ENCODE peak calls at places on chromosomes 4 and X, in six cellular contexts. A is heart left ventricle, L is OCI-LY7, D is WERI-Rb-1, O is body of pancreas, T is tibial artery. W is an unnamed sample. For H3K36me3, the result is how much of the 10 kb centered on the place peaks cover.

GRCh38 chrX:133297284-133297683 is 79.1 kb upstream of the TFDP3 start:
- DNase-seq in D (no peak), L (no peak), O (no peak), A (no peak), T (no peak), W (no peak)

GRCh38 chr4:48651869-48652447 is 128.1 kb downstream of the FRYL start:
- DNase-seq in O (no peak), L (no peak), T (no peak), D (no peak), A (no peak), W (no peak)

GRCh38 chrX:11401966-11402365 is 108.8 kb downstream of the AMELX start:
- DNase-seq in T (no peak), A (no peak), D (no peak), L (no peak), O (no peak), W (no peak)

GRCh38 chr4:40189997-40190396 is 6.8 kb upstream of the RHOH start:
- DNase-seq in O (peak), T (no peak), D (no peak), A (no peak), L (no peak), W (no peak)

GRCh38 chrX:150364347-150365050 is 1.4 kb downstream of the MAMLD1 start:
- DNase-seq in D (peak), L (no peak), T (no peak), A (no peak), O (peak), W (peak)

GRCh38 chrX:110847334-110847733 is 51.7 kb upstream of the CHRDL1 start:
- DNase-seq in L (peak), T (no peak), D (peak), O (peak), A (no peak), W (no peak)

GRCh38 chrX:9207142-9207541 is 173.2 kb upstream of the FAM9B start:
- DNase-seq in D (no peak), O (no peak), T (no peak), A (no peak), L (no peak), W (no peak)

GRCh38 chrX:124028177-124028576 is 66.7 kb downstream of the STAG2 start:
- DNase-seq in D (no peak), A (no peak), O (no peak), T (no peak), L (no peak), W (no peak)

GRCh38 chrX:101619336-101619735 is 1.5 kb upstream of the ARMCX6 start:
- DNase-seq in L (peak), O (no peak), T (no peak), A (no peak), D (peak), W (no peak)

GRCh38 chr4:140137654-140138053 is 16.3 kb downstream of the MAML3 start:
- DNase-seq in T (no peak), A (no peak), D (no peak), L (no peak), O (no peak), W (no peak)

GRCh38 chr4:158462611-158463010 is 59.1 kb upstream of the RXFP1 start:
- DNase-seq in A (no peak), O (no peak), D (no peak), L (no peak), T (no peak), W (no peak)

GRCh38 chr4:185071412-185071811 is 53.1 kb downstream of the HELT start:
- DNase-seq in O (peak), D (peak), A (no peak), T (no peak), L (no peak), W (no peak)

GRCh38 chr4:158541506-158541905 is 19.8 kb downstream of the RXFP1 start:
- DNase-seq in T (no peak), A (no peak), O (no peak), D (no peak), L (no peak), W (no peak)

GRCh38 chr4:161336016-161336415 is 827.8 kb downstream of the FSTL5 start:
- DNase-seq in L (no peak), T (no peak), D (no peak), O (no peak), A (no peak), W (no peak)

GRCh38 chr4:137226900-137227299 is 305.4 kb downstream of the PCDH18 start:
- DNase-seq in T (no peak), O (no peak), D (peak), L (no peak), A (no peak), W (no peak)

GRCh38 chrX:531611-531936 is 99.0 kb upstream of the SHOX start:
- DNase-seq in A (no peak), D (no peak), L (no peak), T (no peak), O (no peak), W (no peak)

GRCh38 chrX:2383735-2384134 is 117.0 kb downstream of the DHRSX start:
- DNase-seq in O (no peak), D (no peak), A (no peak), T (no peak), L (no peak), W (no peak)

GRCh38 chr4:15832523-15833451 is 54.7 kb downstream of the CD38 start:
- DNase-seq in D (no peak), O (no peak), L (no peak), A (no peak), T (no peak), W (no peak)

GRCh38 chrX:50471390-50471789 is 765 bp upstream of the DGKK start:
- DNase-seq in L (no peak), D (no peak), T (no peak), O (no peak), A (no peak), W (no peak)

GRCh38 chrX:13085533-13085932 is 41.1 kb upstream of the FAM9C start:
- DNase-seq in T (no peak), O (no peak), L (peak), A (no peak), D (no peak), W (no peak)

GRCh38 chr4:53644607-53645006 is 53.3 kb upstream of the LNX1 start:
- DNase-seq in T (no peak), L (no peak), D (no peak), O (peak), A (no peak), W (no peak)

GRCh38 chrX:20547649-20548051 is 280.9 kb upstream of the RPS6KA3 start:
- DNase-seq in D (no peak), O (peak), L (no peak), T (peak), A (no peak), W (no peak)

GRCh38 chrX:16827225-16827624 is 41.0 kb downstream of the TXLNG start:
- DNase-seq in A (no peak), T (no peak), L (no peak), D (no peak), O (no peak), W (no peak)

GRCh38 chr4:151147000-151147399 is 47.6 kb downstream of the RPS3A start:
- DNase-seq in T (no peak), A (no peak), L (no peak), O (no peak), D (no peak), W (no peak)

GRCh38 chr4:22574880-22575279 is 59.0 kb upstream of the ADGRA3 start:
- DNase-seq in L (no peak), T (no peak), D (no peak), O (no peak), A (no peak), W (no peak)

GRCh38 chr4:68271851-68272756 is 26.6 kb upstream of the TMPRSS11B start:
- DNase-seq in T (no peak), D (no peak), L (peak), A (no peak), O (no peak), W (no peak)

GRCh38 chr4:3766791-3767561 is 791 bp downstream of the ADRA2C start:
- DNase-seq in T (peak), A (no peak), D (no peak), O (no peak), L (no peak), W (no peak)

GRCh38 chr4:13640149-13640671 is 12.7 kb upstream of the BOD1L1 start:
- DNase-seq in D (no peak), T (no peak), A (no peak), O (no peak), L (no peak), W (no peak)

GRCh38 chrX:71999535-71999934 is 88.9 kb downstream of the NHSL2 start:
- DNase-seq in O (no peak), A (no peak), T (no peak), L (no peak), D (no peak), W (no peak)

GRCh38 chr4:52646096-52646495 is 13.0 kb downstream of the USP46 start:
- DNase-seq in L (no peak), O (no peak), A (no peak), D (no peak), T (no peak), W (no peak)

GRCh38 chrX:129771266-129771995 is 8.3 kb upstream of the SASH3 start:
- DNase-seq in O (no peak), L (peak), T (no peak), D (no peak), A (no peak), W (no peak)

GRCh38 chr4:184648220-184649025 is 824 bp downstream of the CASP3 start:
- DNase-seq in A (peak), T (peak), O (peak), L (peak), D (peak), W (peak)

GRCh38 chr4:152052431-152053057 is 291.7 kb upstream of the GATB start:
- DNase-seq in T (no peak), D (no peak), O (no peak), L (no peak), A (no peak), W (no peak)

GRCh38 chr4:8908206-8908893 is 36.7 kb upstream of the HMX1 start:
- DNase-seq in O (no peak), L (no peak), A (no peak), T (peak), D (peak), W (no peak)

GRCh38 chr4:5925419-5926187 is 32.7 kb upstream of the CRMP1 start:
- DNase-seq in D (no peak), O (no peak), T (no peak), A (no peak), L (no peak), W (no peak)

GRCh38 chr4:113146876-113147358 is 97.5 kb downstream of the ANK2 start:
- DNase-seq in T (no peak), D (no peak), L (no peak), A (no peak), O (peak), W (no peak)

GRCh38 chr4:173314715-173315114 is 19.4 kb downstream of the HMGB2 start:
- DNase-seq in T (no peak), D (no peak), L (no peak), A (no peak), O (no peak), W (no peak)

GRCh38 chr4:173316060-173316459 is 18.1 kb downstream of the HMGB2 start:
- DNase-seq in A (no peak), T (no peak), O (no peak), L (no peak), D (no peak), W (no peak)

GRCh38 chr4:173317003-173317402 is 17.2 kb downstream of the HMGB2 start:
- DNase-seq in A (no peak), O (no peak), L (peak), T (no peak), D (peak), W (no peak)

GRCh38 chr4:173318648-173319211 is 15.4 kb downstream of the HMGB2 start:
- DNase-seq in D (no peak), T (no peak), A (no peak), L (peak), O (no peak), W (no peak)

GRCh38 chr4:173319696-173320095 is 14.5 kb downstream of the HMGB2 start:
- DNase-seq in O (no peak), A (no peak), T (no peak), L (no peak), D (no peak), W (no peak)
- H3K36me3 ChIP-seq in O (under half), A (under half), T (under half), L (half or more), D (under half), W (under half)

GRCh38 chr4:55444822-55445221 is 49.1 kb downstream of the TMEM165 start:
- DNase-seq in A (no peak), O (peak), D (no peak), L (no peak), T (no peak), W (no peak)
- TF ChIP-seq CTCF in A (no peak), O (peak), D (peak), L (peak), T (peak), W (peak)

DNA sequence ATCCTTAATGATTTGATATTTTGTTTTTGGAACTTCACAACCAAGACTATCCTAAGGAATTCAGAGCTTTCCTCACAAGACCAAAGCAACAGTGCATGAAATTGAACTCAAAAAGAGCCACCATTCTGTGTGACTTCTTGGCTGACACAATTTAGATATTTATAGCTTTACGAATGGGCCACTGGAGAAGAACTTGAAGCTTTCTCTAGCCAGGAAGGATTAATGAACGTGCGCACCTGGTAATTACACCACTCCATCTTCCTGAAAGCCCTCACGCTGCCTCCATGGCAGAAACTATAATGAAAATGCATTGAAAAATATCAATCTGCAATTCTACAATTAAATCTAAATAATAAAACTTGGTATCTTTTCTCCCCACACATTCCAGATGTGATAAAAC is 1057.8 kb downstream of the DMD start:
- DNase-seq in A (no peak), T (no peak), O (no peak), D (no peak), L (no peak), W (no peak)
- H3K27ac ChIP-seq in A (no peak), T (no peak), O (no peak), D (no peak), L (no peak), W (no peak)

GRCh38 chr4:1928356-1929235 is 57.4 kb downstream of the NSD2 start:
- DNase-seq in D (no peak), T (no peak), L (no peak), A (no peak), O (no peak), W (no peak)
- H3K36me3 ChIP-seq in D (half or more), T (under half), L (half or more), A (under half), O (under half), W (under half)

DNA sequence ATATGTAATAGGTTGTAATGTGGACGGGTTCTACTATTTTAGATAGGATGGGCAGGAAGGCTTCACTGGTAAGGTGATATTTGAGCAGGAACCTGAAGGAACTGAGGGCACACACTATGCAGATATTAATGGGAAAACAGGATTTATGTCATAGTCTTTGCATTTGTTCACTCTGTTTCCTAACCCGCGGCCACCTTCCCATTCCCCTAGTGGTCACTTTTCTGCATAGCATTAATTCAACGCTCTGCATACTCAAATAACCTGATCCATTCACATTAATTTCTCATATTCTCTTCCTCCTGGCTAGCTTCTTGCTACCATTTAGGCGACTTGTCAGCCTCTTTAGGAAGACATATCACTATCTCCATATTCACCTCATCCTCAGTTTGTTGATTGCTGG is 61.5 kb downstream of the GSPT2 start:
- DNase-seq in O (no peak), L (no peak), T (no peak), D (no peak), A (no peak), W (no peak)
- TF ChIP-seq CTCF in O (no peak), L (peak), T (no peak), D (peak), A (no peak), W (no peak)

DNA sequence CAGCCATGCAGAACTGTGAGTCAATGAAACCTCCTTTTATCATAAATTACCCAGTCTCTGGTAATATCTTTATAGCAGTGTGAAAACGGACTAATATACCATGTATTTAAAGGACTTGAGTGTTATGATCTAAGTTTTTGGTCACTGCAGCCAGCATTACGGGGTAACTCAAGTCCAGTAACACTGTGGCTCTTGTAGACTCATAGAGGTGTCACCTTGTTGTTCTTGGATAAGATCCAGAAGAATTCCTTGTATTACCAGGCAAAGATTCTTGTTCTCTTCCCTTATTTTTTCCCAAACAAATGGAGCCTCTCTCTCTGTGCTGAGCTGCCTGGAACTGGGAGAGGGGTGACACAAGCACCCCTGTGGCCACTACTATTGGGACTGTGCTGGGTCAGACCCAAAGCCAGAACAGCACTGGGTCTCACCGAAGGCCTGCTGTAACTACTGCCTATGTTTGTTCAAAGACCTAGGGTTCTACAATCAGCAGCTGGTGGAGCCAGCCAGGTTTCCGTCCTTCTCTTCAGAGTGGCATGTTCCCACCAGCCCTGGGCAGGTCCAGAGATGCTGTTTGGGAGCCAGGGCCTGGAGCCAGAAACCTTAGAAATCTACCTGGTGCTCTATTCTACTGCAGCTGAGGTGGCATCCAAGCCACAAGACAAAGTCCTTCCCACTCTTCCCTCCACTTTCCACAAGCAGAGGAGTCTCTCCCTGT is 43.7 kb upstream of the MED14 start:
- DNase-seq in L (no peak), T (no peak), A (no peak), O (no peak), D (no peak), W (no peak)
- H3K27ac ChIP-seq in L (no peak), T (peak), A (no peak), O (no peak), D (no peak), W (no peak)

GRCh38 chrX:97747346-97747745 is 863.6 kb downstream of the RPA4 start:
- DNase-seq in L (no peak), A (no peak), T (no peak), D (no peak), O (no peak), W (no peak)

GRCh38 chrX:97756879-97757278 is 873.2 kb downstream of the RPA4 start:
- DNase-seq in D (no peak), L (no peak), T (no peak), O (no peak), A (no peak), W (no peak)

GRCh38 chrX:97751016-97751415 is 867.3 kb downstream of the RPA4 start:
- DNase-seq in T (no peak), L (no peak), A (no peak), D (no peak), O (no peak), W (no peak)

GRCh38 chrX:97751735-97752134 is 868.0 kb downstream of the RPA4 start:
- DNase-seq in D (no peak), L (no peak), A (no peak), O (no peak), T (no peak), W (no peak)
- H3K36me3 ChIP-seq in D (under half), L (under half), A (under half), O (under half), T (under half), W (under half)

W was measured in left ventricle myocardium inferior.